ENCODE peak calls at places on chromosomes 3 and 15, in seven cellular contexts. Q is AG08395; E is renal cortical epithelial cell; P is stimulated activated naive B cell treated with anti-CD40 and anti-IgM and Interleukin-4, amounts not matched to agents 10 μg/mL and 1 μg/mL and 100 μg/mL, for 72 hours; O is HTR-8/SVneo; U is globus pallidus; L is HuH-7. C is an unnamed sample.

GRCh38 chr15:72481015-72481659 is 7.0 kb downstream of the ARIH1 start:
- DNase-seq in Q (no peak), E (no peak), P (no peak), O (no peak), U (no peak), L (no peak), C (no peak)

GRCh38 chr3:126105691-126106187 is 21.8 kb upstream of the SLC41A3 start:
- DNase-seq in Q (no peak), E (no peak), P (no peak), O (no peak), U (no peak), L (no peak), C (no peak)

GRCh38 chr3:53729618-53730017 is 116.6 kb downstream of the CHDH start:
- DNase-seq in Q (no peak), E (peak), P (no peak), O (no peak), U (no peak), L (peak), C (no peak)

GRCh38 chr3:4772858-4773257 is 206.4 kb upstream of the BHLHE40 start:
- DNase-seq in Q (no peak), E (no peak), P (no peak), O (no peak), U (no peak), L (no peak), C (no peak)

GRCh38 chr3:143573904-143574303 is 274.4 kb downstream of the SLC9A9 start:
- DNase-seq in Q (no peak), E (no peak), P (no peak), O (no peak), U (no peak), L (no peak), C (no peak)

GRCh38 chr3:59605318-59605717 is 555.5 kb upstream of the CFAP20DC start:
- DNase-seq in Q (no peak), E (no peak), P (no peak), O (no peak), U (no peak), L (no peak), C (no peak)

GRCh38 chr15:31024330-31024729 is 32.9 kb upstream of the MTMR10 start:
- DNase-seq in Q (peak), E (peak), P (no peak), O (peak), U (no peak), L (no peak), C (peak)

GRCh38 chr15:44802336-44802735 is 66.0 kb downstream of the TRIM69 start:
- DNase-seq in Q (no peak), E (no peak), P (no peak), O (no peak), U (no peak), L (no peak), C (no peak)

GRCh38 chr3:77048186-77048585 is 8.3 kb downstream of the ROBO2 start:
- DNase-seq in Q (no peak), E (no peak), P (no peak), O (no peak), U (no peak), L (no peak), C (no peak)

GRCh38 chr15:67776600-67776999 is 48.7 kb upstream of the SKOR1 start:
- DNase-seq in Q (peak), E (no peak), P (no peak), O (peak), U (no peak), L (no peak), C (peak)

GRCh38 chr15:89042387-89042786 is 45.9 kb upstream of the ABHD2 start:
- DNase-seq in Q (no peak), E (no peak), P (no peak), O (no peak), U (no peak), L (no peak), C (no peak)

GRCh38 chr15:39795486-39795885 is 12.8 kb upstream of the FSIP1 start:
- DNase-seq in Q (no peak), E (no peak), P (no peak), O (no peak), U (no peak), L (no peak), C (no peak)

GRCh38 chr15:82040862-82041261 is 5.0 kb downstream of the MEX3B start:
- DNase-seq in Q (no peak), E (no peak), P (no peak), O (no peak), U (no peak), L (peak), C (no peak)

GRCh38 chr15:29043731-29044485 is 158.1 kb downstream of the APBA2 start:
- DNase-seq in Q (no peak), E (no peak), P (no peak), O (no peak), U (peak), L (no peak), C (no peak)

GRCh38 chr15:60390931-60391501 is 6.8 kb downstream of the ANXA2 start:
- DNase-seq in Q (peak), E (peak), P (no peak), O (peak), U (no peak), L (no peak), C (peak)

GRCh38 chr3:190059242-190059590 is 61.5 kb downstream of the P3H2 start:
- DNase-seq in Q (no peak), E (no peak), P (no peak), O (no peak), U (no peak), L (no peak), C (peak)

GRCh38 chr3:107657971-107658370 is 135.2 kb downstream of the BBX start:
- DNase-seq in Q (peak), E (peak), P (no peak), O (no peak), U (no peak), L (no peak), C (no peak)

GRCh38 chr3:64163755-64164148 is 61.5 kb downstream of the PRICKLE2 start:
- DNase-seq in Q (peak), E (peak), P (no peak), O (peak), U (no peak), L (no peak), C (peak)

GRCh38 chr3:9732080-9732752 is 681 bp downstream of the BRPF1 start:
- DNase-seq in Q (peak), E (no peak), P (peak), O (no peak), U (no peak), L (peak), C (no peak)

GRCh38 chr15:89034305-89034704 is 54.0 kb upstream of the ABHD2 start:
- DNase-seq in Q (peak), E (peak), P (no peak), O (peak), U (no peak), L (peak), C (peak)

GRCh38 chr3:186477033-186477432 is 67.1 kb downstream of the CRYGS start:
- DNase-seq in Q (no peak), E (no peak), P (no peak), O (no peak), U (no peak), L (no peak), C (no peak)

GRCh38 chr3:82030932-82031331 is 269.5 kb upstream of the GBE1 start:
- DNase-seq in Q (no peak), E (no peak), P (no peak), O (no peak), U (peak), L (no peak), C (peak)

GRCh38 chr15:52112203-52112750 is 298 bp downstream of the BCL2L10 start:
- DNase-seq in Q (no peak), E (no peak), P (peak), O (no peak), U (no peak), L (no peak), C (no peak)

GRCh38 chr3:42581709-42582473 is at the start of gene SEC22C:
- DNase-seq in Q (peak), E (peak), P (peak), O (peak), U (peak), L (peak), C (peak)

GRCh38 chr3:44885618-44886017 is 11.2 kb downstream of the TGM4 start:
- DNase-seq in Q (peak), E (peak), P (no peak), O (peak), U (no peak), L (no peak), C (peak)

GRCh38 chr3:53820084-53820483 is 26.1 kb downstream of the CHDH start:
- DNase-seq in Q (no peak), E (no peak), P (no peak), O (no peak), U (no peak), L (no peak), C (no peak)

GRCh38 chr3:160136421-160136820 is 88.8 kb upstream of the C3orf80 start:
- DNase-seq in Q (no peak), E (peak), P (no peak), O (no peak), U (no peak), L (no peak), C (no peak)

GRCh38 chr15:42914728-42915497 is 5.7 kb downstream of the TTBK2 start:
- DNase-seq in Q (no peak), E (no peak), P (no peak), O (no peak), U (peak), L (no peak), C (no peak)

GRCh38 chr3:16658004-16658932 is 53.0 kb upstream of the DAZL start:
- DNase-seq in Q (no peak), E (no peak), P (no peak), O (peak), U (no peak), L (peak), C (no peak)

GRCh38 chr3:65995030-65995429 is 43.7 kb downstream of the MAGI1 start:
- DNase-seq in Q (peak), E (peak), P (no peak), O (no peak), U (no peak), L (no peak), C (peak)

GRCh38 chr3:30680789-30681188 is 74.4 kb downstream of the TGFBR2 start:
- DNase-seq in Q (peak), E (no peak), P (no peak), O (no peak), U (peak), L (no peak), C (no peak)

GRCh38 chr3:152095472-152095871 is 173.3 kb upstream of the MBNL1 start:
- DNase-seq in Q (no peak), E (no peak), P (no peak), O (no peak), U (no peak), L (no peak), C (no peak)

GRCh38 chr3:36991147-36991546 is 1.8 kb downstream of the EPM2AIP1 start:
- DNase-seq in Q (no peak), E (no peak), P (no peak), O (no peak), U (no peak), L (no peak), C (no peak)

GRCh38 chr3:14485981-14486380 is 54.2 kb downstream of the GRIP2 start:
- DNase-seq in Q (no peak), E (no peak), P (no peak), O (no peak), U (no peak), L (no peak), C (no peak)

GRCh38 chr15:39095218-39095879 is 485.5 kb upstream of the THBS1 start:
- DNase-seq in Q (no peak), E (no peak), P (no peak), O (no peak), U (no peak), L (no peak), C (peak)

C was measured in LHCN-M2.